ENCODE peak calls at places on chromosomes 3 and 15, in five cellular contexts. S, Q, I, B and G are unnamed samples.

GRCh38 chr15:55694652-55695150 is 48.3 kb downstream of the PRTG start:
- DNase-seq in S (no peak), I (no peak), B (no peak), Q (no peak), G (peak)

GRCh38 chr15:35437157-35437556 is 108.8 kb downstream of the DPH6 start:
- DNase-seq in S (no peak), B (no peak), Q (no peak), I (no peak), G (peak)

GRCh38 chr15:65327651-65328393 is 23.3 kb downstream of the RNU5B-1 start:
- DNase-seq in I (no peak), Q (no peak), S (no peak), B (no peak), G (no peak)

GRCh38 chr3:106255870-106256248 is 387.0 kb upstream of the CBLB start:
- DNase-seq in I (no peak), Q (no peak), B (no peak), S (no peak), G (no peak)

GRCh38 chr3:179563298-179563934 is 690 bp downstream of the ACTL6A start:
- DNase-seq in I (peak), S (peak), B (peak), Q (peak), G (peak)

GRCh38 chr3:79247367-79248103 is 520.3 kb downstream of the ROBO1 start:
- DNase-seq in S (no peak), I (no peak), B (no peak), Q (no peak), G (no peak)

GRCh38 chr15:92883643-92884458 is 16.3 kb upstream of the CHD2 start:
- DNase-seq in S (no peak), Q (no peak), I (no peak), B (no peak), G (peak)

GRCh38 chr15:89112341-89112971 is 24.2 kb downstream of the ABHD2 start:
- DNase-seq in B (no peak), I (peak), S (no peak), Q (no peak), G (peak)

GRCh38 chr3:94115482-94115881 is 52.6 kb downstream of the NSUN3 start:
- DNase-seq in B (no peak), I (no peak), S (no peak), Q (no peak), G (peak)

GRCh38 chr3:56323986-56324420 is 144.3 kb downstream of the ERC2 start:
- DNase-seq in Q (no peak), I (no peak), B (no peak), S (no peak), G (peak)

GRCh38 chr3:97952280-97952679 is 20.0 kb downstream of the RIOX2 start:
- DNase-seq in S (no peak), I (no peak), Q (no peak), B (no peak), G (no peak)

GRCh38 chr3:149955449-149955848 is 15.2 kb downstream of the PFN2 start:
- DNase-seq in I (no peak), B (no peak), Q (no peak), S (no peak), G (peak)

GRCh38 chr3:64705946-64706345 is 18.1 kb upstream of the ADAMTS9 start:
- DNase-seq in Q (no peak), B (no peak), I (no peak), S (no peak), G (no peak)

GRCh38 chr3:120652896-120653545 is 29.0 kb downstream of the HGD start:
- DNase-seq in B (no peak), S (no peak), I (no peak), Q (no peak), G (no peak)

GRCh38 chr3:119301001-119301400 is 6.8 kb downstream of the ARHGAP31 start:
- DNase-seq in S (no peak), Q (no peak), I (no peak), B (no peak), G (no peak)

GRCh38 chr3:62161306-62161705 is 212.0 kb downstream of the FEZF2 start:
- DNase-seq in I (no peak), Q (no peak), S (no peak), B (no peak), G (peak)

GRCh38 chr3:171480526-171480925 is 20.3 kb upstream of the TNIK start:
- DNase-seq in Q (no peak), I (no peak), S (no peak), B (no peak), G (peak)

GRCh38 chr3:107068980-107069379 is 308.3 kb upstream of the CCDC54 start:
- DNase-seq in S (no peak), B (no peak), I (no peak), Q (no peak), G (peak)

GRCh38 chr3:188360364-188360881 is 206.5 kb downstream of the LPP start:
- DNase-seq in S (no peak), B (no peak), I (no peak), Q (no peak), G (no peak)

GRCh38 chr3:138774529-138775253 is 60.0 kb downstream of the PIK3CB start:
- DNase-seq in B (no peak), S (no peak), Q (peak), I (peak), G (peak)

GRCh38 chr3:27696906-27697305 is 25.2 kb downstream of the EOMES start:
- DNase-seq in S (no peak), Q (no peak), B (no peak), I (no peak), G (peak)
- TF ChIP-seq JUN in S (no peak), Q (no peak), B (no peak), I (no peak), G (peak)

GRCh38 chr15:57328479-57329250 is 47.6 kb upstream of the CGNL1 start:
- DNase-seq in B (no peak), Q (no peak), S (no peak), I (no peak), G (no peak)
- TF ChIP-seq CTCF in B (no peak), Q (no peak), S (peak), I (no peak), G (no peak)

GRCh38 chr3:167743799-167744198 is 8.3 kb downstream of the SERPINI1 start:
- DNase-seq in S (no peak), Q (no peak), I (no peak), B (no peak), G (no peak)

GRCh38 chr3:167739190-167739589 is 3.7 kb downstream of the SERPINI1 start:
- DNase-seq in Q (no peak), I (peak), S (no peak), B (no peak), G (no peak)

GRCh38 chr3:167738037-167738436 is 2.5 kb downstream of the SERPINI1 start:
- DNase-seq in I (no peak), S (no peak), B (no peak), Q (no peak), G (no peak)

GRCh38 chr3:167742338-167742737 is 6.8 kb downstream of the SERPINI1 start:
- DNase-seq in S (no peak), B (no peak), Q (no peak), I (no peak), G (no peak)

GRCh38 chr3:167740961-167741587 is 5.6 kb downstream of the SERPINI1 start:
- DNase-seq in S (no peak), B (peak), I (peak), Q (peak), G (peak)
- TF ChIP-seq JUN in S (no peak), B (no peak), I (no peak), Q (no peak), G (no peak)

GRCh38 chr15:79169531-79170123 is 79.0 kb upstream of the RASGRF1 start:
- DNase-seq in S (no peak), I (no peak), Q (no peak), B (no peak), G (no peak)

GRCh38 chr15:79172801-79173460 is 82.4 kb upstream of the RASGRF1 start:
- DNase-seq in S (no peak), I (no peak), B (no peak), Q (no peak), G (no peak)

GRCh38 chr15:79171320-79172031 is 80.9 kb upstream of the RASGRF1 start:
- DNase-seq in S (no peak), I (no peak), B (no peak), Q (no peak), G (no peak)

GRCh38 chr15:79170256-79170664 is 79.7 kb upstream of the RASGRF1 start:
- DNase-seq in I (no peak), S (no peak), Q (peak), B (no peak), G (no peak)

DNA sequence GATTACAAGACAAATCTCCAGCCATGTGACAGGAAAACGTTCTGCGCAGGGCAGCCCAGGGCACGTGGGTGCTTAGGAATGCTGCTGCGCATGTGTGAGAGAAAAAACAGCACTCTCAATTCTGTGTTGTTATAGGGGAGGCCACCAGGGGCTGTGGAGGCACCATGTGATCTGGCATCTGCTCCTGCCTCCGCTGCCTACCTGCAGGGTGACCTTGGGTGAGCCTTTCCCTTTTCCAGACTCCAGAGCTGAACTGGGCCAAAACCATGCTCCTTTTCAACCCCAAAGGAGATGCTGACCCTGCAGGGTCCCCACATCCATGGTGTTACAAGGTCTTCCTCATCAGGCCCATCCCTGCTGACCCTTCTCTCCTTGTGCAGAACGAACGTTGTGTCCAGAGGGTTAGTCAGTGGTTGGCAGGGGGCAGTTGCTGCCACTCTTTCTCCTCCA is 81.5 kb upstream of the RASGRF1 start:
- DNase-seq in B (peak), I (peak), Q (no peak), S (no peak), G (no peak)
- TF ChIP-seq CTCF in B (no peak), I (peak), Q (no peak), S (peak), G (no peak)

DNA sequence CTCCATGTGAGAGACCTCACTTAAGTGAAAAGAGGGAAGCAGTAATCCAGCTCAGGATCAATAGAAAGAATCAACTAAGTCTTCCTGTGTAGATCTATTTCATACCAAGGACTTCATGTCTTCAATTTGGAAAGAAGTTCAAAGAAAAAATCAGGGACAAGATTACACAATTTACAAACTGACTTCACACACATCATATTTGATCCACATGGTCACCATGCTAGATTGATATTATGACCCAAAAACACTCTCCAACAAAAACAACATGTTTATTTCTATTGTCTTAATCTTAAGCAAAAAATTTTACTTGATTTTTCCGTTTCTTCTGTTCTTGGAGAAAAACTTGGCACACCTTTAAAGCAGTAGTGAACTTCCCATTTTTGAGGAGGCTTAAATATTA is 76.3 kb downstream of the THBS1 start:
- DNase-seq in S (no peak), Q (no peak), I (no peak), B (no peak), G (peak)
- TF ChIP-seq JUN in S (no peak), Q (no peak), I (no peak), B (no peak), G (no peak)